ENCODE peak calls at places on chromosomes 3 and 15, in five cellular contexts. J, Q, C, V and M are unnamed samples.

GRCh38 chr3:48826451-48826850 is 21.2 kb downstream of the PRKAR2A start:
- DNase-seq in J (peak; percentile 85), Q (no peak), C (peak; percentile 95), V (no peak), M (no peak)

GRCh38 chr3:85355572-85355971 is 396.8 kb downstream of the CADM2 start:
- DNase-seq in J (no peak), Q (no peak), C (no peak), V (no peak), M (no peak)

GRCh38 chr3:134078169-134078821 is 48.6 kb upstream of the SLCO2A1 start:
- DNase-seq in J (no peak), Q (no peak), C (peak; percentile 91), V (no peak), M (no peak)

GRCh38 chr3:8840556-8840955 is 71.1 kb upstream of the OXTR start:
- DNase-seq in J (no peak), Q (no peak), C (no peak), V (no peak), M (no peak)

GRCh38 chr3:176696816-176697215 is 500.5 kb downstream of the TBL1XR1 start:
- DNase-seq in J (no peak), Q (no peak), C (no peak), V (no peak), M (no peak)

GRCh38 chr3:67489816-67490215 is 164.6 kb downstream of the SUCLG2 start:
- DNase-seq in J (no peak), Q (no peak), C (peak; percentile 18), V (no peak), M (no peak)

GRCh38 chr3:161273589-161274218 is 52.6 kb downstream of the NMD3 start:
- DNase-seq in J (peak; percentile 49), Q (no peak), C (peak; percentile 66), V (no peak), M (peak; percentile 21)

GRCh38 chr15:80744826-80745225 is 34.3 kb upstream of the CEMIP start:
- DNase-seq in J (no peak), Q (no peak), C (peak; percentile 80), V (no peak), M (no peak)

GRCh38 chr3:191434036-191434435 is 26.9 kb upstream of the PYDC2 start:
- DNase-seq in J (no peak), Q (no peak), C (no peak), V (no peak), M (no peak)

GRCh38 chr15:27410986-27411385 is 440.0 kb downstream of the GABRG3 start:
- DNase-seq in J (no peak), Q (no peak), C (no peak), V (no peak), M (peak; percentile 67)

GRCh38 chr3:188370081-188370830 is 216.3 kb downstream of the LPP start:
- DNase-seq in J (no peak), Q (no peak), C (no peak), V (no peak), M (no peak)

GRCh38 chr3:65669163-65669875 is 369.4 kb downstream of the MAGI1 start:
- DNase-seq in J (peak; percentile 29), Q (no peak), C (peak; percentile 42), V (no peak), M (no peak)

GRCh38 chr3:143120716-143121239 is 1.2 kb downstream of the CHST2 start:
- DNase-seq in J (no peak), Q (peak; percentile 68), C (peak; percentile 73), V (peak; percentile 57), M (no peak)

GRCh38 chr15:51828621-51829359 is 663 bp upstream of the TMOD3 start:
- DNase-seq in J (no peak), Q (no peak), C (no peak), V (peak; percentile 12), M (no peak)